ENCODE peak calls at places on chromosomes 2 and 18, in four cellular contexts. Y is HepG2, I is SK-N-SH, M is K562. Q is an unnamed sample.

GRCh38 chr2:20227894-20228505 is 3.1 kb upstream of the SDC1 start:
- DNase-seq in Y (no peak), M (no peak), I (no peak), Q (no peak)

GRCh38 chr18:1784113-1784512 is 787.2 kb downstream of the METTL4 start:
- DNase-seq in M (no peak), Y (no peak), I (no peak), Q (peak; percentile 11)

GRCh38 chr2:199392363-199392762 is 65.4 kb downstream of the SATB2 start:
- DNase-seq in Y (no peak), I (no peak), M (no peak), Q (no peak)

GRCh38 chr2:191935247-191935646 is 88.4 kb upstream of the CAVIN2 start:
- DNase-seq in Y (no peak), I (no peak), M (no peak), Q (no peak)

GRCh38 chr18:55607763-55608162 is 19.8 kb upstream of the TCF4 start:
- DNase-seq in M (no peak), I (no peak), Y (no peak), Q (no peak)

GRCh38 chr2:151975460-151976414 is 123.1 kb downstream of the CACNB4 start:
- DNase-seq in I (no peak), M (no peak), Y (peak; percentile 67), Q (no peak)

GRCh38 chr2:235600406-235600805 is 106.6 kb downstream of the AGAP1 start:
- DNase-seq in I (no peak), Y (no peak), M (no peak), Q (no peak)

GRCh38 chr2:176514805-176515500 is 245.7 kb downstream of the MTX2 start:
- DNase-seq in I (no peak), M (no peak), Y (no peak), Q (no peak)

GRCh38 chr18:78993014-78993926 is 13.7 kb downstream of the SALL3 start:
- DNase-seq in I (no peak), Y (no peak), M (no peak), Q (no peak)

GRCh38 chr2:14634885-14635871 is 2.7 kb downstream of the LRATD1 start:
- DNase-seq in I (peak; percentile 75), M (peak; percentile 54), Y (no peak), Q (peak; percentile 77)

GRCh38 chr18:55780591-55781071 is 192.6 kb upstream of the TCF4 start:
- DNase-seq in M (no peak), I (no peak), Y (no peak), Q (no peak)

GRCh38 chr18:54878662-54879058 is 50.4 kb downstream of the RAB27B start:
- DNase-seq in M (no peak), Y (no peak), I (no peak), Q (no peak)

GRCh38 chr2:64797881-64798590 is 144.3 kb upstream of the SERTAD2 start:
- DNase-seq in M (no peak), I (no peak), Y (peak; percentile 21), Q (no peak)

GRCh38 chr18:21444465-21445023 is 156.0 kb downstream of the ESCO1 start:
- DNase-seq in I (peak; percentile 33), Y (peak; percentile 54), M (peak; percentile 60), Q (peak; percentile 47)

GRCh38 chr18:11432360-11432811 is 177.0 kb upstream of the SLC35G4 start:
- DNase-seq in I (no peak), Y (no peak), M (no peak), Q (no peak)

GRCh38 chr2:116456429-116456828 is 1358.1 kb upstream of the DDX18 start:
- DNase-seq in M (no peak), I (no peak), Y (no peak), Q (no peak)

GRCh38 chr2:201363857-201364560 is 6.9 kb upstream of the FLACC1 start:
- DNase-seq in I (peak; percentile 28), M (peak; percentile 48), Y (peak; percentile 64), Q (no peak)

GRCh38 chr2:199206536-199206935 is 251.2 kb downstream of the SATB2 start:
- DNase-seq in M (no peak), I (no peak), Y (no peak), Q (no peak)

GRCh38 chr2:26462511-26463251 is 15.2 kb downstream of the OTOF start:
- DNase-seq in M (peak; percentile 72), I (peak; percentile 81), Y (peak; percentile 58), Q (peak; percentile 71)

GRCh38 chr2:74864728-74865722 is 31.1 kb downstream of the HK2 start:
- DNase-seq in Y (no peak), I (peak; percentile 46), M (peak; percentile 28), Q (peak; percentile 20)

GRCh38 chr2:10847008-10847407 is 34.4 kb upstream of the PDIA6 start:
- DNase-seq in I (no peak), Y (no peak), M (no peak), Q (no peak)

GRCh38 chr18:3851159-3851558 is 401.2 kb downstream of the TGIF1 start:
- DNase-seq in M (no peak), I (no peak), Y (no peak), Q (no peak)

GRCh38 chr2:99559075-99559662 is 69.4 kb upstream of the REV1 start:
- DNase-seq in Y (peak; percentile 58), M (peak; percentile 86), I (peak; percentile 85), Q (peak; percentile 92)

GRCh38 chr2:12254280-12254860 is 462.4 kb upstream of the TRIB2 start:
- DNase-seq in I (no peak), M (no peak), Y (no peak), Q (no peak)

GRCh38 chr2:157279331-157279730 is 21.8 kb downstream of the GALNT5 start:
- DNase-seq in I (no peak), Y (no peak), M (peak; percentile 21), Q (no peak)

GRCh38 chr18:36411745-36412168 is 114.2 kb downstream of the FHOD3 start:
- DNase-seq in M (peak; percentile 58), I (peak; percentile 41), Y (peak; percentile 21), Q (peak; percentile 73)

GRCh38 chr2:118310878-118311442 is 222.7 kb downstream of the INSIG2 start:
- DNase-seq in I (peak; percentile 11), M (no peak), Y (no peak), Q (peak; percentile 78)

GRCh38 chr18:7953085-7953958 is 386.2 kb downstream of the PTPRM start:
- DNase-seq in Y (no peak), I (no peak), M (no peak), Q (no peak)

GRCh38 chr2:199468561-199469513 is 11.1 kb upstream of the SATB2 start:
- DNase-seq in M (no peak), I (peak; percentile 27), Y (no peak), Q (peak; percentile 71)

GRCh38 chr2:38149533-38149932 is 73.6 kb upstream of the CYP1B1 start:
- DNase-seq in Y (no peak), M (no peak), I (no peak), Q (no peak)

GRCh38 chr2:232231514-232231913 is 147.0 kb upstream of the ALPP start:
- DNase-seq in I (no peak), M (no peak), Y (no peak), Q (peak; percentile 24)

GRCh38 chr2:156157670-156158069 is 174.9 kb downstream of the NR4A2 start:
- DNase-seq in Y (no peak), M (no peak), I (no peak), Q (no peak)

GRCh38 chr18:3088444-3088843 is 75.5 kb upstream of the LPIN2 start:
- DNase-seq in I (no peak), Y (no peak), M (no peak), Q (no peak)

GRCh38 chr18:61876899-61877298 is 15.9 kb downstream of the RNF152 start:
- DNase-seq in Y (peak; percentile 44), I (no peak), M (no peak), Q (no peak)

GRCh38 chr2:194769030-194769429 is 888.0 kb upstream of the SLC39A10 start:
- DNase-seq in Y (no peak), I (no peak), M (no peak), Q (no peak)

GRCh38 chr2:215900203-215900611 is 113.1 kb downstream of the MREG start:
- DNase-seq in M (no peak), I (no peak), Y (peak; percentile 49), Q (no peak)

GRCh38 chr2:226760412-226761194 is 39.0 kb downstream of the IRS1 start:
- DNase-seq in Y (peak; percentile 90), M (no peak), I (no peak), Q (no peak)
- TF ChIP-seq FOXJ3 in Y (peak; percentile 95), M (no peak), I (no peak), Q (no peak)

GRCh38 chr2:128617661-128618060 is 299.0 kb upstream of the HS6ST1 start:
- DNase-seq in Y (no peak), M (no peak), I (no peak), Q (no peak)

GRCh38 chr2:128617029-128617590 is 298.4 kb upstream of the HS6ST1 start:
- DNase-seq in Y (no peak), I (no peak), M (no peak), Q (no peak)

GRCh38 chr2:128613876-128614275 is 295.2 kb upstream of the HS6ST1 start:
- DNase-seq in M (no peak), I (no peak), Y (no peak), Q (no peak)

GRCh38 chr2:128612628-128613027 is 294.0 kb upstream of the HS6ST1 start:
- DNase-seq in Y (no peak), M (no peak), I (no peak), Q (no peak)

DNA sequence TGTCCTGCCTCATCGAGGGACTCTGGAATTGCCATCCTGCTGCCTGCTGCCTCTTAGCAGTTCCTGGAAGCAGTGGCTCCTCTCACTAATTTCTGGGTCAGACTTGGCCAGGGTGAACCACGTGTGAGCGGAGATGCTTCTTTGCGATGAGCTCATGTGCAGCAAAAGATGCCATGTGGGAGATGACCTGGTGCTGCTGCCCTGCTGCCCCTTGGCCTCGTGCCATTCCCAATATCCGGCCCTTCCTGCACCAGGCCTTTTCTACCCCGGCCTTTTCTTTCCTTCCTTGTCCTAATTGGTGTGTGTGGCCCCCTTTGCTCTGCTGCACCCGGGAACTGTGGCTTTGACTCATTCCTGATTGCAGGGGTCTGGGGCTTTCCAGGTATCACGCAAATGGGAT is 296.9 kb upstream of the HS6ST1 start:
- DNase-seq in I (no peak), M (no peak), Y (no peak), Q (no peak)
- TF ChIP-seq FOXJ3 in I (no peak), M (no peak), Y (no peak), Q (no peak)

DNA sequence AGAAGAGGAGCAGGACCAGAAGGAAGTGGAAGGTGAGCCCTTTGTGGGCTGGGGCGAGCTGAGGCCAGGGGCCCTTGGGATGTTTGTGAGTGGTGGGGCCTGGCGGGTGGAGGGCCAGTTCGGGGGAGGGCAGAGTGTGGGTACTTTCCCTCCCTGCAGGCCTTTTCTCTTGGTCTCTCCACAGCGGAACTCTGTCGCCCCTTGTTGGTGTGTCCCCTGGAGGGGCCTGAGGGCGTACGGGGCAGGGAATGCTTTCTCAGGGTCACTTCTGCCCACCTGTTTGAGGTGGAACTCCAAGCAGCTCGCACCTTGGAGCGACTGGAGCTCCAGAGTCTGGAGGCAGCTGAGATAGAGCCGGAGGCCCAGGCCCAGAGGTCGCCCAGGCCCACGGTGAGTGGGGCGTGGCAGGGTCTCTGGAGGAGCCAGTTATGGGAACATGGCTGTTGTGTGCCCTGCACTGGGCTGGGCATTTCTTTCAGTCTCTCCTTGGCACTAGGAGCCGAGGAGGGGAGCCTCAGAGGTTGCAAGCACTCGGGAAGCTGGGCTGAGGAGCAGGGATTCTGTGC is 10.8 kb downstream of the STK11IP start:
- DNase-seq in I (no peak), M (no peak), Y (no peak), Q (no peak)
- TF ChIP-seq FOXJ3 in I (no peak), M (no peak), Y (no peak), Q (no peak)

DNA sequence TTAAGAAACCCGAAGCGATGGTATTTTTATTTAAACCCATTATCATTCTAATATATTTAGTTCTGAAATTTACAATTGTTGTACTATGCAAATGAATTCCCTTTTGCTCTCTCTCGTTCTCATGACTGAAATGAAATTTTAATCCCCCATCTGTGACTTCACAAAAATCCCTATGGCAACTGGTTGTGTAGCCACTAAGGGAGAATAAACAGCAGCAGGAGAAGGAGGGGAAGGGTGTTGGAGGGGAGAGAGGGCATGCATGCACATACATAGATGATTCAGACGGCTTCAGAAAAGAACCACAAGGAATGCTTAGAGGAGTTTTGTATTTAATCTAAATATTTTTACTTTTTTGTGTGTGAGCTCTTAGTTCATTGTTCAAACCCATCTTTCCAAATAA is 36.8 kb downstream of the CPS1 start:
- DNase-seq in I (no peak), Y (no peak), M (no peak), Q (no peak)
- TF ChIP-seq FOXJ3 in I (no peak), Y (no peak), M (no peak), Q (no peak)